ENCODE peak calls at places on chromosomes 6 and 20, in six cellular contexts. V is stimulated activated CD4-positive, alpha-beta T cell treated with anti-CD3 and anti-CD28 coated beads, Interleukin-4, amount 100 ng/mL, for 24 hours; F is HCEC 1CT; Y is RPMI7951; P is non-pigmented ciliary epithelial cell; C is heart left ventricle. E is an unnamed sample.

GRCh38 chr6:150142657-150143501 is at the start of gene PPP1R14C:
- DNase-seq in Y (peak), F (no peak), V (peak), C (peak), P (no peak), E (no peak)

GRCh38 chr6:33172307-33173227 is 19.7 kb downstream of the COL11A2 start:
- DNase-seq in Y (peak), V (no peak), C (no peak), F (peak), P (peak), E (no peak)

GRCh38 chr6:109869398-109870165 is 108.5 kb upstream of the GPR6 start:
- DNase-seq in C (peak), P (no peak), F (no peak), Y (no peak), V (no peak), E (no peak)

GRCh38 chr6:112906737-112907136 is 559.6 kb downstream of the RFPL4B start:
- DNase-seq in C (peak), V (no peak), F (no peak), P (peak), Y (peak), E (no peak)

GRCh38 chr20:878511-879307 is 37.4 kb downstream of the ANGPT4 start:
- DNase-seq in F (no peak), C (no peak), V (peak), P (no peak), Y (peak), E (no peak)

GRCh38 chr6:170284866-170285469 is 5.9 kb downstream of the DLL1 start:
- DNase-seq in V (no peak), F (no peak), C (no peak), Y (no peak), P (no peak), E (peak)

GRCh38 chr6:91708534-91708933 is 1121.7 kb upstream of the MAP3K7 start:
- DNase-seq in P (no peak), F (no peak), V (no peak), Y (no peak), C (no peak), E (no peak)

GRCh38 chr6:43120938-43121913 is 45.1 kb downstream of the PTK7 start:
- DNase-seq in F (peak), C (peak), P (peak), V (no peak), Y (peak), E (no peak)

GRCh38 chr6:41940759-41941279 is 789 bp downstream of the CCND3 start:
- DNase-seq in V (peak), C (peak), F (peak), P (no peak), Y (peak), E (peak)

GRCh38 chr20:9886227-9886626 is 47.4 kb upstream of the PAK5 start:
- DNase-seq in F (peak), Y (peak), C (no peak), V (no peak), P (peak), E (no peak)

GRCh38 chr6:35043381-35043780 is 97.8 kb downstream of the TCP11 start:
- DNase-seq in C (no peak), V (no peak), P (no peak), Y (no peak), F (no peak), E (no peak)

GRCh38 chr6:149840345-149841075 is 23.6 kb downstream of the LRP11 start:
- DNase-seq in V (peak), F (peak), Y (peak), C (peak), P (no peak), E (peak)

GRCh38 chr6:139821669-139822223 is 447.3 kb upstream of the CITED2 start:
- DNase-seq in P (no peak), V (no peak), C (no peak), Y (no peak), F (peak), E (no peak)

GRCh38 chr6:121694389-121695185 is 259.1 kb downstream of the GJA1 start:
- DNase-seq in F (peak), C (no peak), V (no peak), P (no peak), Y (peak), E (no peak)

GRCh38 chr6:163745566-163746400 is 331.3 kb downstream of the QKI start:
- DNase-seq in P (peak), C (peak), Y (peak), F (peak), V (no peak), E (no peak)

GRCh38 chr6:5553767-5554166 is 292.5 kb downstream of the FARS2 start:
- DNase-seq in P (no peak), V (no peak), F (no peak), C (no peak), Y (no peak), E (no peak)

GRCh38 chr20:36312724-36313441 is 6.7 kb downstream of the DLGAP4 start:
- DNase-seq in Y (no peak), P (no peak), V (no peak), F (no peak), C (no peak), E (no peak)

GRCh38 chr6:37915463-37915862 is 95.9 kb downstream of the ZFAND3 start:
- DNase-seq in Y (no peak), V (no peak), C (no peak), F (no peak), P (no peak), E (no peak)

GRCh38 chr6:156390621-156391378 is 386.4 kb upstream of the ARID1B start:
- DNase-seq in V (no peak), P (no peak), F (no peak), Y (peak), C (no peak), E (no peak)

GRCh38 chr6:15524736-15525401 is 138.0 kb downstream of the DTNBP1 start:
- DNase-seq in P (no peak), F (no peak), Y (no peak), C (no peak), V (no peak), E (no peak)

GRCh38 chr20:11394145-11394833 is 523.4 kb upstream of the BTBD3 start:
- DNase-seq in F (peak), V (no peak), Y (peak), P (peak), C (no peak), E (no peak)

E was measured in stomach.